ENCODE peak calls at places on chromosome 17, in nine cellular contexts. One of them, this sample, is unnamed.

GRCh38 chr17:28536532-28537218 is 15.7 kb downstream of the UNC119 start:
- DNase-seq in H54: no peak
- DNase-seq in HT-29: no peak
- DNase-seq in uterus: no peak
- DNase-seq in colonic mucosa: no peak
- DNase-seq in adipocyte: no peak
- DNase-seq in activated naive CD8-positive, alpha-beta T cell treated with anti-CD3 and anti-CD28 coated beads for 36 hours: no peak
- DNase-seq in stimulated activated effector memory CD8-positive, alpha-beta T cell treated with anti-CD3 and anti-CD28 coated beads, Interleukin-12 subunit alpha, Interleukin-12 subunit beta, amount 100 ng/mL, for 72 hours: no peak
- DNase-seq in left ventricle myocardium inferior: no peak
- DNase-seq in this sample: no peak

GRCh38 chr17:18059283-18059682 is 20.1 kb downstream of the GID4 start:
- DNase-seq in uterus: no peak
- DNase-seq in adipocyte: no peak
- DNase-seq in activated naive CD8-positive, alpha-beta T cell treated with anti-CD3 and anti-CD28 coated beads for 36 hours: no peak
- DNase-seq in colonic mucosa: no peak
- DNase-seq in stimulated activated effector memory CD8-positive, alpha-beta T cell treated with anti-CD3 and anti-CD28 coated beads, Interleukin-12 subunit alpha, Interleukin-12 subunit beta, amount 100 ng/mL, for 72 hours: no peak
- DNase-seq in left ventricle myocardium inferior: no peak
- DNase-seq in HT-29: no peak
- DNase-seq in H54: no peak
- DNase-seq in this sample: no peak

GRCh38 chr17:65800655-65801054 is 239.2 kb upstream of the AXIN2 start:
- DNase-seq in adipocyte: no peak
- DNase-seq in HT-29: no peak
- DNase-seq in activated naive CD8-positive, alpha-beta T cell treated with anti-CD3 and anti-CD28 coated beads for 36 hours: no peak
- DNase-seq in colonic mucosa: no peak
- DNase-seq in left ventricle myocardium inferior: no peak
- DNase-seq in H54: no peak
- DNase-seq in stimulated activated effector memory CD8-positive, alpha-beta T cell treated with anti-CD3 and anti-CD28 coated beads, Interleukin-12 subunit alpha, Interleukin-12 subunit beta, amount 100 ng/mL, for 72 hours: no peak
- DNase-seq in uterus: no peak
- DNase-seq in this sample: no peak

GRCh38 chr17:15092762-15093161 is 172.4 kb downstream of the PMP22 start:
- DNase-seq in H54: no peak
- DNase-seq in left ventricle myocardium inferior: no peak
- DNase-seq in stimulated activated effector memory CD8-positive, alpha-beta T cell treated with anti-CD3 and anti-CD28 coated beads, Interleukin-12 subunit alpha, Interleukin-12 subunit beta, amount 100 ng/mL, for 72 hours: no peak
- DNase-seq in colonic mucosa: no peak
- DNase-seq in HT-29: no peak
- DNase-seq in activated naive CD8-positive, alpha-beta T cell treated with anti-CD3 and anti-CD28 coated beads for 36 hours: no peak
- DNase-seq in uterus: no peak
- DNase-seq in adipocyte: peak
- DNase-seq in this sample: no peak

GRCh38 chr17:6393368-6393952 is 41.5 kb downstream of the AIPL1 start:
- DNase-seq in stimulated activated effector memory CD8-positive, alpha-beta T cell treated with anti-CD3 and anti-CD28 coated beads, Interleukin-12 subunit alpha, Interleukin-12 subunit beta, amount 100 ng/mL, for 72 hours: no peak
- DNase-seq in H54: no peak
- DNase-seq in uterus: no peak
- DNase-seq in activated naive CD8-positive, alpha-beta T cell treated with anti-CD3 and anti-CD28 coated beads for 36 hours: no peak
- DNase-seq in left ventricle myocardium inferior: no peak
- DNase-seq in HT-29: no peak
- DNase-seq in adipocyte: no peak
- DNase-seq in colonic mucosa: no peak
- DNase-seq in this sample: no peak

GRCh38 chr17:14921936-14922335 is 343.2 kb downstream of the PMP22 start:
- DNase-seq in adipocyte: no peak
- DNase-seq in left ventricle myocardium inferior: no peak
- DNase-seq in stimulated activated effector memory CD8-positive, alpha-beta T cell treated with anti-CD3 and anti-CD28 coated beads, Interleukin-12 subunit alpha, Interleukin-12 subunit beta, amount 100 ng/mL, for 72 hours: no peak
- DNase-seq in HT-29: no peak
- DNase-seq in activated naive CD8-positive, alpha-beta T cell treated with anti-CD3 and anti-CD28 coated beads for 36 hours: no peak
- DNase-seq in colonic mucosa: no peak
- DNase-seq in uterus: no peak
- DNase-seq in H54: no peak
- DNase-seq in this sample: no peak

GRCh38 chr17:75721463-75722011 is 278 bp downstream of the ITGB4 start:
- DNase-seq in adipocyte: peak
- DNase-seq in uterus: no peak
- DNase-seq in left ventricle myocardium inferior: no peak
- DNase-seq in activated naive CD8-positive, alpha-beta T cell treated with anti-CD3 and anti-CD28 coated beads for 36 hours: no peak
- DNase-seq in stimulated activated effector memory CD8-positive, alpha-beta T cell treated with anti-CD3 and anti-CD28 coated beads, Interleukin-12 subunit alpha, Interleukin-12 subunit beta, amount 100 ng/mL, for 72 hours: no peak
- DNase-seq in colonic mucosa: peak
- DNase-seq in HT-29: peak
- DNase-seq in H54: no peak
- DNase-seq in this sample: no peak

GRCh38 chr17:63917646-63918045 is 993 bp downstream of the GH1 start:
- DNase-seq in H54: no peak
- DNase-seq in HT-29: no peak
- DNase-seq in stimulated activated effector memory CD8-positive, alpha-beta T cell treated with anti-CD3 and anti-CD28 coated beads, Interleukin-12 subunit alpha, Interleukin-12 subunit beta, amount 100 ng/mL, for 72 hours: no peak
- DNase-seq in activated naive CD8-positive, alpha-beta T cell treated with anti-CD3 and anti-CD28 coated beads for 36 hours: no peak
- DNase-seq in left ventricle myocardium inferior: no peak
- DNase-seq in colonic mucosa: no peak
- DNase-seq in uterus: no peak
- DNase-seq in adipocyte: no peak
- DNase-seq in this sample: no peak

GRCh38 chr17:2809337-2809736 is 13.1 kb downstream of the RAP1GAP2 start:
- DNase-seq in activated naive CD8-positive, alpha-beta T cell treated with anti-CD3 and anti-CD28 coated beads for 36 hours: no peak
- DNase-seq in left ventricle myocardium inferior: no peak
- DNase-seq in HT-29: no peak
- DNase-seq in H54: no peak
- DNase-seq in uterus: no peak
- DNase-seq in colonic mucosa: no peak
- DNase-seq in stimulated activated effector memory CD8-positive, alpha-beta T cell treated with anti-CD3 and anti-CD28 coated beads, Interleukin-12 subunit alpha, Interleukin-12 subunit beta, amount 100 ng/mL, for 72 hours: no peak
- DNase-seq in adipocyte: no peak
- DNase-seq in this sample: no peak

GRCh38 chr17:32586666-32587065 is 99.9 kb downstream of the CDK5R1 start:
- DNase-seq in adipocyte: no peak
- DNase-seq in uterus: no peak
- DNase-seq in stimulated activated effector memory CD8-positive, alpha-beta T cell treated with anti-CD3 and anti-CD28 coated beads, Interleukin-12 subunit alpha, Interleukin-12 subunit beta, amount 100 ng/mL, for 72 hours: no peak
- DNase-seq in left ventricle myocardium inferior: no peak
- DNase-seq in H54: no peak
- DNase-seq in colonic mucosa: no peak
- DNase-seq in HT-29: no peak
- DNase-seq in activated naive CD8-positive, alpha-beta T cell treated with anti-CD3 and anti-CD28 coated beads for 36 hours: no peak
- DNase-seq in this sample: no peak